ENCODE peak calls at places on chromosomes 1 and 21, in four cellular contexts. O is GM20000, T is HFFc6, L is dorsolateral prefrontal cortex. V is an unnamed sample.

GRCh38 chr1:217393901-217394300 is 237.0 kb downstream of the GPATCH2 start:
- DNase-seq in O (no peak), T (no peak), L (no peak), V (no peak)

GRCh38 chr1:226589008-226589733 is 40.6 kb downstream of the STUM start:
- DNase-seq in O (no peak), T (no peak), L (no peak), V (no peak)

GRCh38 chr1:101259744-101260148 is 22.9 kb downstream of the S1PR1 start:
- DNase-seq in O (no peak), T (peak; percentile 82), L (no peak), V (no peak)

GRCh38 chr1:11908139-11909021 is 17.8 kb downstream of the KIAA2013 start:
- DNase-seq in O (peak; percentile 83), T (peak; percentile 100), L (peak; percentile 89), V (peak; percentile 96)

GRCh38 chr1:245663841-245664240 is 509.1 kb downstream of the KIF26B start:
- DNase-seq in O (no peak), T (no peak), L (no peak), V (no peak)

GRCh38 chr1:218983848-218984247 is 189.8 kb upstream of the LYPLAL1 start:
- DNase-seq in O (no peak), T (no peak), L (no peak), V (no peak)

GRCh38 chr21:36446296-36446695 is 33.6 kb downstream of the CLDN14 start:
- DNase-seq in O (no peak), T (no peak), L (no peak), V (peak; percentile 81)

GRCh38 chr21:44868707-44869106 is 4.8 kb downstream of the PTTG1IP start:
- DNase-seq in O (no peak), T (no peak), L (no peak), V (no peak)

GRCh38 chr1:40825430-40825778 is 36.8 kb downstream of the CITED4 start:
- DNase-seq in O (peak; percentile 69), T (no peak), L (no peak), V (no peak)

GRCh38 chr1:228867093-228867950 is 132.0 kb downstream of the RHOU start:
- DNase-seq in O (no peak), T (no peak), L (no peak), V (peak; percentile 37)

GRCh38 chr1:63663301-63663700 is 70.1 kb downstream of the PGM1 start:
- DNase-seq in O (no peak), T (peak; percentile 67), L (no peak), V (peak; percentile 40)

GRCh38 chr21:44946254-44947041 is 6.6 kb downstream of the SLX9 start:
- DNase-seq in O (no peak), T (no peak), L (peak; percentile 23), V (no peak)

GRCh38 chr1:244759158-244759557 is 76.3 kb upstream of the COX20 start:
- DNase-seq in O (no peak), T (no peak), L (no peak), V (no peak)

GRCh38 chr1:154972517-154973343 is 1.8 kb upstream of the CKS1B start:
- DNase-seq in O (no peak), T (peak; percentile 95), L (no peak), V (peak; percentile 84)

GRCh38 chr1:24751833-24752232 is 6.6 kb downstream of the CLIC4 start:
- DNase-seq in O (no peak), T (no peak), L (no peak), V (no peak)

GRCh38 chr1:93114403-93114802 is 35.3 kb downstream of the MTF2 start:
- DNase-seq in O (no peak), T (peak; percentile 6), L (no peak), V (no peak)

GRCh38 chr1:243850013-243850367 is at the start of gene AKT3:
- DNase-seq in O (no peak), T (no peak), L (no peak), V (no peak)

GRCh38 chr21:45347048-45347711 is 57.8 kb upstream of the COL18A1 start:
- DNase-seq in O (no peak), T (no peak), L (no peak), V (no peak)

DNA sequence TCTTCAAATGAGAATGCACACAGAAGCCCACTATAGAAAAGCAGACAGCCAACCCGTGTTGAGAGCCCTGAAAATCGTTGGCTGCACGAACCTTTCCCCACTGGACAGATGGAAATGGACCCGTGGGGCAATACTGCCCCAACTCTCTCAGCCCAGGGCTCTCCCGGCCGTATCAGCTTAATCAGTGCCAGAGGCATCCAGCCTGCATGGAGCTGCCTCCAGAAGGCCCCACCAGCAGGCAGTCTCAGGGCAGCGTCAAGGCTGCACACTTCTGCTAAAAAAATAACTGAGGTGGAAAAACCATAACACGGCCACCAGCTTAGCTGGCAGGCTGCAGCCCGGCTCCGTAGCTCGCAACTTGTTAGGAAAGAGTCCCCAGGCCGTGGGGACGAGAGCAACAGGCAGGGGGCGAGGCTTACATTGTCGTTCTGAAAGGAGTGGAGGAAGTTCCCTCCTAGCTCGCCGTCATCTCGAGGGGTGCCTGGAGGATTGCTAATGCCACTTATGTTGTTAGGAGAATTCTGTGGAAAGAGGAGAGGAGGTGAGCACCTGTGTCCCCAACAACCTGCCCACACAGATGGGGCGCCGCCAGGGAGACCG is 28.0 kb downstream of the MRPL37 start:
- DNase-seq in O (no peak), T (no peak), L (no peak), V (no peak)
- TF ChIP-seq CTCF in O (no peak), T (no peak), L (no peak), V (peak; percentile 31)

GRCh38 chr1:87989346-87989745 is 660.7 kb downstream of the LMO4 start:
- DNase-seq in O (no peak), T (no peak), L (no peak), V (no peak)
- TF ChIP-seq CTCF in O (no peak), T (no peak), L (no peak), V (no peak)

DNA sequence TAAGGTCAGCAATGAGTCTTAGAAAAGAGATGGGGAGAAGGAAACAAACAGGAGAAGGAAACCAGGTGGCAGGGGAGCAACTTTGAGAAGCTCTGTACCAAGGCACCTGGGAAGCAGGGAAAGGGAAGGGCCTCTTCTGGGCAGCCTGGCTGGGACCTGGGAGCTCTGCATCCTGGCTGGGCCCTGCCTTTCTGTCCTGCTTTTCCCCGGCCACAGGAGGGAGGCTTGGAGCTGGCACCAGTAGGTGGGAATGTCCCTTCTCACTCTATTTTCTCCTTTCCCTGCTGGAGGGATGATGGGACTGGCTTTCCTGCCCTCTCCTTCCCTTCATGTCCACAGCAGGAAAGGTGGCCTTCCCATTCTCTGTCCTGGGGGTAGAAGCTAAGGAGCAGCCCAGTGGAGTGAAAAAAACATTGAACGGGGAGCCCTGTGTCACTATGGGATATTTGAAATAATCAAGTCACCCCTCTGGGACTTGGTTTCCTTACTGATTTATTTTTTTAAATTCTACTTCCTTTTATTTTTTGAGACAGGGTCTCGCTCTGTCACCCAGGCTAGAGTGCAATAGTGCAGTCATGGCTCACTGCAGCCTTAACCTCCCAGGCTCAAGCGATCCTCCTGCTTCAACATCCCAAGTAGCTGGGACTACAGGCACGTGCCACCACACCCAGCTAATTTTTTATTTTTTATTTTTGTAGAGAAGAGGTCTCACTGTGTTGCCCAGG is 5.1 kb upstream of the NES start:
- DNase-seq in O (no peak), T (no peak), L (no peak), V (no peak)
- TF ChIP-seq CTCF in O (no peak), T (peak; percentile 31), L (no peak), V (peak; percentile 37)

DNA sequence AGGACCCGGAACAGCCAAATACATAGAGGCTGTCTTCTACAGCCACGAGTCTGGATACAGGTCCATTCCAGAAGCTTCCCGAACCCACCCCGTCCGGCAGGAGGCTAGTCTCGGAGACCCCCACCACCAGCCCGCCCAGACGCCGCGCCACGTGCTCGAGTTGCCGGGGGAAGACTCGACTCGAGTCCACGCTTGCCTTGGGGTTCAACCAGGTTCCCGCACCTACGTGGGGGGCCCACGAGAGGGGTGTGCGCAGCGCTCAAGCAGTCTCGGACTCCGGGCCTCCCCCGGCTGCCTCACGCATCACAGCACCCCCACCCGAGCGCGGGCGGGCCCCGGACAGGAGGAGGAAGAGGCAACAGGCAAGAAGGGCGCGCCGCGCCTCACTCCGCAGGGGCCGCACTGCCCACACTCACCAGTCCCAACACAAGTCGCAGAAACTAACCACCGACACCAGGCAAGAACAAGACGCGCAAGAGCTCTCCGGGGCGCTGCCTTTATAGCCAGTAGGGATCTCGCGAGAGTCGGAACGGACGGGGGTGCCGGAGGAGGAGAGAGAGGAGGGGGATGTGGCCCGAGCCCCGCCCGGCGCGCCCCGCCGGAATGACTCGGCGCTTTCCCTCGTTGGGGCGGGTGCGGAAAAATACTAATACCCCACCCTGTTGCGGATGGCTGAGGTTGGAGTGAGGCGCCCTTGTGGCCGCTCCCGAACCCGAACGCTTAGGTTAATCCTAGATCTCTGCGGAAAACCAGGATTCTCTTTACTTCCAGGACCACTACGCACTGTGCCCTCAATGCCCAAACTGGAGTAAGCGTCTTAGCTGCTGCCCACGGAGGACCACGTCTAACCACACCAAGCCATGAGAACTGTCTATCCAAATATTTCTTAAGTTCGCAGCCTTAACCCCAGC is at the start of gene PRDX1:
- DNase-seq in O (peak; percentile 93), T (peak; percentile 96), L (peak; percentile 98), V (peak; percentile 93)
- TF ChIP-seq CTCF in O (no peak), T (peak; percentile 38), L (peak; percentile 18), V (peak; percentile 18)

DNA sequence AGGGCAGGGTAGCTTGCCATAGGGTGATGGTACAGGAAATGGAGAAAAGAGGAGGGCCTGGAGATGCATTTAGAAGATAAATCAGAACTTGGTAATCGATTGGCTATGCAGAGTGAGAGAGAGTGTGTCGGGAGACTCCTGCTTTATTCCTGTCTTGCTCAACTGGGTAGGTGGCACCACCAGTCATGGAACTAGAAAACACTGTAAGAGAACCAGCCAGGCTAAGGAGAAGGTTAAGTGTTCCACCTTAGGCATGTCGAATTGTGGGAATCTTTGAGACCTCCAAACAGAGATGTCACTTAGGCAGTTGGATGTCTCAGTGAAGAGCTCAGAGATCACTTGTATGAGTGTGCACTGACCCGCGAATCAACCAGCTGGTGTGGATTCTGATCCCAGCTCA is 28.7 kb upstream of the RD3 start:
- DNase-seq in O (no peak), T (peak; percentile 8), L (no peak), V (no peak)
- TF ChIP-seq CTCF in O (no peak), T (peak; percentile 54), L (no peak), V (peak; percentile 34)

GRCh38 chr1:157770442-157771043 is 6.4 kb downstream of the FCRL2 start:
- DNase-seq in O (no peak), T (no peak), L (no peak), V (no peak)
- TF ChIP-seq CTCF in O (peak; percentile 23), T (no peak), L (no peak), V (peak; percentile 30)

GRCh38 chr1:3774503-3775247 is 2.1 kb downstream of the SMIM1 start:
- DNase-seq in O (no peak), T (no peak), L (no peak), V (no peak)

GRCh38 chr1:3777078-3777547 is 4.6 kb downstream of the SMIM1 start:
- DNase-seq in O (no peak), T (no peak), L (no peak), V (no peak)

GRCh38 chr1:3775248-3775497 is 2.6 kb downstream of the SMIM1 start:
- DNase-seq in O (no peak), T (no peak), L (no peak), V (no peak)

GRCh38 chr1:3776231-3777030 is 3.9 kb downstream of the SMIM1 start:
- DNase-seq in O (no peak), T (no peak), L (no peak), V (no peak)

GRCh38 chr1:3775498-3776230 is 3.1 kb downstream of the SMIM1 start:
- DNase-seq in O (peak; percentile 83), T (no peak), L (no peak), V (peak; percentile 34)
- TF ChIP-seq CTCF in O (peak; percentile 54), T (peak; percentile 49), L (no peak), V (peak; percentile 33)

GRCh38 chr1:35899941-35900340 is 16.9 kb downstream of the AGO1 start:
- DNase-seq in O (no peak), T (no peak), L (no peak), V (no peak)
- TF ChIP-seq CTCF in O (no peak), T (peak; percentile 16), L (no peak), V (peak; percentile 29)

V was measured in brain microvascular endothelial cell.